ENCODE peak calls at places on chromosomes 7 and 10, in ten cellular contexts. One of them, this sample, is unnamed.
A peak's percentile ranks its signal among the peaks of the same experiment; 100 is the strongest.

GRCh38 chr10:79910344-79910743 is 38.6 kb downstream of the SFTPD start:
- DNase-seq in EL: no peak
- DNase-seq in choroid plexus epithelial cell: no peak
- DNase-seq in HuH-7: no peak
- DNase-seq in CD8-positive, alpha-beta T cell: no peak
- DNase-seq in stimulated activated CD4-positive, alpha-beta T cell treated with anti-CD3 and anti-CD28 coated beads, Interleukin-2, amount 100 ng/mL, for 48 hours: no peak
- DNase-seq in aorta: no peak
- DNase-seq in CD14-positive monocyte: no peak
- DNase-seq in dorsolateral prefrontal cortex: no peak
- DNase-seq in iPS-NIHi11: no peak
- DNase-seq in this sample: no peak

GRCh38 chr10:62046522-62047239 is 145.2 kb downstream of the ARID5B start:
- DNase-seq in aorta: no peak
- DNase-seq in CD8-positive, alpha-beta T cell: no peak
- DNase-seq in stimulated activated CD4-positive, alpha-beta T cell treated with anti-CD3 and anti-CD28 coated beads, Interleukin-2, amount 100 ng/mL, for 48 hours: no peak
- DNase-seq in CD14-positive monocyte: no peak
- DNase-seq in EL: peak; percentile 85
- DNase-seq in HuH-7: no peak
- DNase-seq in choroid plexus epithelial cell: peak; percentile 91
- DNase-seq in iPS-NIHi11: no peak
- DNase-seq in dorsolateral prefrontal cortex: no peak
- DNase-seq in this sample: no peak

GRCh38 chr7:1257863-1258262 is 25.2 kb downstream of the UNCX start:
- DNase-seq in CD14-positive monocyte: no peak
- DNase-seq in CD8-positive, alpha-beta T cell: no peak
- DNase-seq in iPS-NIHi11: no peak
- DNase-seq in HuH-7: no peak
- DNase-seq in EL: no peak
- DNase-seq in aorta: peak; percentile 61
- DNase-seq in stimulated activated CD4-positive, alpha-beta T cell treated with anti-CD3 and anti-CD28 coated beads, Interleukin-2, amount 100 ng/mL, for 48 hours: no peak
- DNase-seq in dorsolateral prefrontal cortex: no peak
- DNase-seq in choroid plexus epithelial cell: no peak
- DNase-seq in this sample: no peak

GRCh38 chr7:17770710-17771375 is 169.5 kb downstream of the SNX13 start:
- DNase-seq in choroid plexus epithelial cell: no peak
- DNase-seq in EL: no peak
- DNase-seq in aorta: no peak
- DNase-seq in iPS-NIHi11: no peak
- DNase-seq in stimulated activated CD4-positive, alpha-beta T cell treated with anti-CD3 and anti-CD28 coated beads, Interleukin-2, amount 100 ng/mL, for 48 hours: no peak
- DNase-seq in HuH-7: no peak
- DNase-seq in dorsolateral prefrontal cortex: no peak
- DNase-seq in CD8-positive, alpha-beta T cell: no peak
- DNase-seq in CD14-positive monocyte: peak; percentile 51
- DNase-seq in this sample: no peak

GRCh38 chr7:65251851-65252620 is 121.6 kb upstream of the ZNF92 start:
- DNase-seq in CD8-positive, alpha-beta T cell: no peak
- DNase-seq in choroid plexus epithelial cell: peak; percentile 66
- DNase-seq in HuH-7: peak; percentile 95
- DNase-seq in CD14-positive monocyte: no peak
- DNase-seq in stimulated activated CD4-positive, alpha-beta T cell treated with anti-CD3 and anti-CD28 coated beads, Interleukin-2, amount 100 ng/mL, for 48 hours: no peak
- DNase-seq in dorsolateral prefrontal cortex: peak; percentile 56
- DNase-seq in EL: peak; percentile 8
- DNase-seq in aorta: no peak
- DNase-seq in iPS-NIHi11: peak; percentile 84
- DNase-seq in this sample: no peak

GRCh38 chr7:17646181-17646956 is 293.9 kb downstream of the SNX13 start:
- DNase-seq in iPS-NIHi11: no peak
- DNase-seq in aorta: no peak
- DNase-seq in stimulated activated CD4-positive, alpha-beta T cell treated with anti-CD3 and anti-CD28 coated beads, Interleukin-2, amount 100 ng/mL, for 48 hours: no peak
- DNase-seq in CD8-positive, alpha-beta T cell: no peak
- DNase-seq in dorsolateral prefrontal cortex: no peak
- DNase-seq in EL: peak; percentile 45
- DNase-seq in HuH-7: no peak
- DNase-seq in CD14-positive monocyte: no peak
- DNase-seq in choroid plexus epithelial cell: peak; percentile 81
- DNase-seq in this sample: no peak

GRCh38 chr7:120856621-120857352 is 1.2 kb downstream of the TSPAN12 start:
- DNase-seq in dorsolateral prefrontal cortex: peak; percentile 13
- DNase-seq in CD14-positive monocyte: no peak
- DNase-seq in CD8-positive, alpha-beta T cell: no peak
- DNase-seq in aorta: peak; percentile 79
- DNase-seq in choroid plexus epithelial cell: peak; percentile 11
- DNase-seq in stimulated activated CD4-positive, alpha-beta T cell treated with anti-CD3 and anti-CD28 coated beads, Interleukin-2, amount 100 ng/mL, for 48 hours: no peak
- DNase-seq in iPS-NIHi11: peak; percentile 50
- DNase-seq in HuH-7: peak; percentile 60
- DNase-seq in EL: peak; percentile 10
- DNase-seq in this sample: no peak

GRCh38 chr10:77877461-77878344 is 48.9 kb downstream of the DLG5 start:
- DNase-seq in choroid plexus epithelial cell: peak; percentile 87
- DNase-seq in HuH-7: no peak
- DNase-seq in CD8-positive, alpha-beta T cell: peak; percentile 40
- DNase-seq in stimulated activated CD4-positive, alpha-beta T cell treated with anti-CD3 and anti-CD28 coated beads, Interleukin-2, amount 100 ng/mL, for 48 hours: no peak
- DNase-seq in iPS-NIHi11: peak; percentile 79
- DNase-seq in dorsolateral prefrontal cortex: peak; percentile 42
- DNase-seq in CD14-positive monocyte: no peak
- DNase-seq in aorta: no peak
- DNase-seq in EL: no peak
- DNase-seq in this sample: no peak

GRCh38 chr10:74736029-74736428 is 90.4 kb upstream of the KAT6B start:
- DNase-seq in iPS-NIHi11: no peak
- DNase-seq in aorta: no peak
- DNase-seq in stimulated activated CD4-positive, alpha-beta T cell treated with anti-CD3 and anti-CD28 coated beads, Interleukin-2, amount 100 ng/mL, for 48 hours: no peak
- DNase-seq in dorsolateral prefrontal cortex: no peak
- DNase-seq in CD14-positive monocyte: no peak
- DNase-seq in HuH-7: no peak
- DNase-seq in CD8-positive, alpha-beta T cell: no peak
- DNase-seq in EL: no peak
- DNase-seq in choroid plexus epithelial cell: no peak
- DNase-seq in this sample: no peak